ENCODE peak calls at places on chromosomes 11 and 22, in eight cellular contexts. T, W, N, F, Q, Y, U and S are unnamed samples.

GRCh38 chr11:125890447-125891100 is 3.1 kb downstream of the HYLS1 start:
- DNase-seq in T (peak), W (no peak), N (no peak), F (no peak), Q (no peak), Y (no peak), U (no peak), S (peak)

GRCh38 chr22:43901976-43902643 is 10.3 kb upstream of the PNPLA5 start:
- DNase-seq in T (no peak), W (no peak), N (peak), F (no peak), Q (no peak), Y (no peak), U (no peak), S (no peak)

GRCh38 chr22:40401532-40401931 is 31.1 kb downstream of the SGSM3 start:
- DNase-seq in T (no peak), W (no peak), N (no peak), F (no peak), Q (no peak), Y (no peak), U (peak), S (no peak)

GRCh38 chr22:46051646-46052045 is 74.7 kb upstream of the WNT7B start:
- DNase-seq in T (no peak), W (no peak), N (no peak), F (no peak), Q (peak), Y (no peak), U (no peak), S (no peak)

GRCh38 chr11:125624756-125625213 is at the start of gene CHEK1:
- DNase-seq in T (no peak), W (no peak), N (no peak), F (no peak), Q (no peak), Y (no peak), U (no peak), S (no peak)

GRCh38 chr11:46920709-46921108 is 2.4 kb upstream of the LRP4 start:
- DNase-seq in T (no peak), W (no peak), N (peak), F (peak), Q (peak), Y (no peak), U (no peak), S (peak)

GRCh38 chr11:43784866-43785265 is 95.8 kb upstream of the ALKBH3 start:
- DNase-seq in T (no peak), W (no peak), N (no peak), F (no peak), Q (no peak), Y (no peak), U (no peak), S (no peak)

GRCh38 chr22:49856343-49856742 is 2.7 kb downstream of the ZBED4 start:
- DNase-seq in T (no peak), W (no peak), N (no peak), F (no peak), Q (no peak), Y (no peak), U (no peak), S (no peak)

GRCh38 chr11:35234836-35235235 is 95.9 kb downstream of the CD44 start:
- DNase-seq in T (no peak), W (no peak), N (no peak), F (no peak), Q (no peak), Y (no peak), U (no peak), S (no peak)

GRCh38 chr11:106216281-106216680 is 138.8 kb downstream of the AASDHPPT start:
- DNase-seq in T (no peak), W (no peak), N (peak), F (no peak), Q (no peak), Y (no peak), U (no peak), S (no peak)

GRCh38 chr11:119258983-119259382 is 52.8 kb downstream of the CBL start:
- DNase-seq in T (no peak), W (no peak), N (no peak), F (no peak), Q (no peak), Y (no peak), U (no peak), S (no peak)

GRCh38 chr22:46044718-46045458 is 67.9 kb upstream of the WNT7B start:
- DNase-seq in T (peak), W (peak), N (no peak), F (no peak), Q (peak), Y (no peak), U (peak), S (no peak)

GRCh38 chr11:67270256-67271211 is 4.3 kb downstream of the GRK2 start:
- DNase-seq in T (no peak), W (no peak), N (peak), F (no peak), Q (peak), Y (no peak), U (no peak), S (peak)

GRCh38 chr22:45616432-45616831 is 55.2 kb upstream of the ATXN10 start:
- DNase-seq in T (no peak), W (no peak), N (no peak), F (no peak), Q (no peak), Y (no peak), U (no peak), S (no peak)

GRCh38 chr11:11748706-11749365 is 92.9 kb upstream of the USP47 start:
- DNase-seq in T (no peak), W (no peak), N (no peak), F (peak), Q (no peak), Y (no peak), U (no peak), S (no peak)

GRCh38 chr22:38097557-38098409 is 12.7 kb downstream of the BAIAP2L2 start:
- DNase-seq in T (peak), W (no peak), N (peak), F (no peak), Q (peak), Y (peak), U (no peak), S (peak)

GRCh38 chr11:95575517-95575916 is 214.1 kb downstream of the FAM76B start:
- DNase-seq in T (peak), W (no peak), N (no peak), F (no peak), Q (no peak), Y (no peak), U (no peak), S (no peak)

GRCh38 chr11:13210424-13210823 is 67.2 kb upstream of the BMAL1 start:
- DNase-seq in T (peak), W (peak), N (peak), F (peak), Q (peak), Y (peak), U (no peak), S (peak)

GRCh38 chr11:25057861-25058260 is 561.0 kb downstream of the LUZP2 start:
- DNase-seq in T (no peak), W (no peak), N (no peak), F (no peak), Q (no peak), Y (no peak), U (no peak), S (no peak)

GRCh38 chr22:46121523-46122287 is 28.6 kb upstream of the PPARA start:
- DNase-seq in T (no peak), W (no peak), N (no peak), F (no peak), Q (no peak), Y (no peak), U (no peak), S (no peak)

GRCh38 chr11:58070585-58070984 is 39.8 kb downstream of the OR6Q1 start:
- DNase-seq in T (no peak), W (no peak), N (no peak), F (no peak), Q (no peak), Y (no peak), U (no peak), S (no peak)

GRCh38 chr11:123093686-123094085 is 31.8 kb upstream of the HSPA8 start:
- DNase-seq in T (no peak), W (no peak), N (no peak), F (no peak), Q (no peak), Y (no peak), U (no peak), S (no peak)

GRCh38 chr11:19803506-19803998 is 90.9 kb downstream of the NAV2 start:
- DNase-seq in T (no peak), W (peak), N (no peak), F (no peak), Q (no peak), Y (no peak), U (no peak), S (no peak)

GRCh38 chr11:110130642-110131238 is 37.5 kb downstream of the ZC3H12C start:
- DNase-seq in T (no peak), W (no peak), N (peak), F (no peak), Q (no peak), Y (peak), U (no peak), S (peak)

GRCh38 chr22:23088199-23088604 is 17.9 kb downstream of the GNAZ start:
- DNase-seq in T (no peak), W (peak), N (no peak), F (peak), Q (no peak), Y (no peak), U (peak), S (no peak)

GRCh38 chr11:45755281-45755859 is 49.6 kb upstream of the SLC35C1 start:
- DNase-seq in T (no peak), W (no peak), N (no peak), F (no peak), Q (peak), Y (no peak), U (no peak), S (no peak)

GRCh38 chr11:46386674-46387073 is 4.9 kb downstream of the CHRM4 start:
- DNase-seq in T (no peak), W (no peak), N (no peak), F (peak), Q (no peak), Y (no peak), U (no peak), S (no peak)

GRCh38 chr11:32229566-32230240 is 138.8 kb downstream of the RCN1 start:
- DNase-seq in T (no peak), W (no peak), N (no peak), F (no peak), Q (no peak), Y (no peak), U (no peak), S (no peak)

GRCh38 chr11:86632499-86633269 is 39.7 kb downstream of the ME3 start:
- DNase-seq in T (peak), W (peak), N (peak), F (peak), Q (peak), Y (peak), U (peak), S (peak)

GRCh38 chr22:21446827-21447690 is 20.1 kb upstream of the TMEM191C start:
- DNase-seq in T (no peak), W (no peak), N (no peak), F (no peak), Q (peak), Y (no peak), U (no peak), S (no peak)

GRCh38 chr11:70270104-70270876 is at the start of gene PPFIA1:
- DNase-seq in T (peak), W (peak), N (peak), F (peak), Q (peak), Y (peak), U (peak), S (peak)

GRCh38 chr11:122439911-122440782 is 215.4 kb upstream of the UBASH3B start:
- DNase-seq in T (no peak), W (no peak), N (peak), F (no peak), Q (no peak), Y (peak), U (no peak), S (peak)

GRCh38 chr11:79052539-79052938 is 388.3 kb downstream of the TENM4 start:
- DNase-seq in T (peak), W (no peak), N (no peak), F (no peak), Q (no peak), Y (no peak), U (no peak), S (peak)

GRCh38 chr11:123374622-123374968 is 55.5 kb upstream of the GRAMD1B start:
- DNase-seq in T (no peak), W (no peak), N (no peak), F (no peak), Q (no peak), Y (no peak), U (no peak), S (no peak)

GRCh38 chr22:44764974-44765373 is 12.6 kb downstream of the ARHGAP8 start:
- DNase-seq in T (no peak), W (no peak), N (no peak), F (no peak), Q (no peak), Y (no peak), U (no peak), S (no peak)

GRCh38 chr11:117180661-117181585 is 2.4 kb downstream of the SIDT2 start:
- DNase-seq in T (peak), W (peak), N (peak), F (peak), Q (peak), Y (peak), U (peak), S (peak)

GRCh38 chr11:126484266-126484665 is 128.8 kb downstream of the ST3GAL4 start:
- DNase-seq in T (no peak), W (no peak), N (peak), F (peak), Q (no peak), Y (no peak), U (no peak), S (no peak)

GRCh38 chr11:134124660-134125451 is 56.0 kb downstream of the JAM3 start:
- DNase-seq in T (peak), W (peak), N (peak), F (peak), Q (peak), Y (peak), U (peak), S (peak)

GRCh38 chr11:111461460-111462240 is 50.5 kb downstream of the BTG4 start:
- DNase-seq in T (no peak), W (no peak), N (no peak), F (no peak), Q (no peak), Y (no peak), U (no peak), S (no peak)